ENCODE peak calls at places on chromosomes 5 and 9, in ten cellular contexts. A, O, S, V, M, N, R, C, L and E are unnamed samples.
A peak's percentile ranks its signal among the peaks of the same experiment; 100 is the strongest.

GRCh38 chr9:97505845-97506244 is 4.4 kb downstream of the TMOD1 start:
- DNase-seq in A (no peak), O (no peak), S (no peak), V (no peak), M (no peak), N (no peak), R (no peak), C (no peak), L (no peak), E (no peak)

GRCh38 chr9:101311759-101312420 is 72.9 kb downstream of the BAAT start:
- DNase-seq in A (peak; percentile 53), O (no peak), S (no peak), V (peak; percentile 60), M (no peak), N (no peak), R (no peak), C (peak; percentile 91), L (peak; percentile 54), E (no peak)

GRCh38 chr5:123582570-123583293 is 70.8 kb downstream of the CSNK1G3 start:
- DNase-seq in A (no peak), O (no peak), S (no peak), V (peak; percentile 4), M (peak; percentile 18), N (no peak), R (no peak), C (no peak), L (no peak), E (no peak)

GRCh38 chr9:33162721-33163311 is 4.3 kb downstream of the B4GALT1 start:
- DNase-seq in A (peak; percentile 54), O (peak; percentile 44), S (peak; percentile 74), V (no peak), M (peak; percentile 58), N (no peak), R (no peak), C (no peak), L (peak; percentile 70), E (no peak)

GRCh38 chr5:172451771-172452197 is 2.5 kb downstream of the SH3PXD2B start:
- DNase-seq in A (peak; percentile 84), O (no peak), S (peak; percentile 62), V (peak; percentile 79), M (no peak), N (no peak), R (no peak), C (no peak), L (peak; percentile 54), E (no peak)

GRCh38 chr9:89360465-89360864 is 42.2 kb downstream of the SECISBP2 start:
- DNase-seq in A (no peak), O (no peak), S (no peak), V (no peak), M (no peak), N (no peak), R (no peak), C (no peak), L (peak; percentile 55), E (no peak)

GRCh38 chr9:15856591-15856990 is 303.7 kb downstream of the CCDC171 start:
- DNase-seq in A (peak; percentile 84), O (no peak), S (no peak), V (no peak), M (no peak), N (no peak), R (no peak), C (no peak), L (no peak), E (no peak)

GRCh38 chr9:88387733-88388202 is 476 bp upstream of the SPIN1 start:
- DNase-seq in A (peak; percentile 45), O (peak; percentile 75), S (peak; percentile 57), V (peak; percentile 53), M (peak; percentile 64), N (peak; percentile 52), R (no peak), C (peak; percentile 58), L (peak; percentile 62), E (peak; percentile 83)

GRCh38 chr9:136511670-136512592 is 29.1 kb upstream of the SEC16A start:
- DNase-seq in A (no peak), O (peak; percentile 45), S (peak; percentile 44), V (no peak), M (peak; percentile 48), N (peak; percentile 85), R (peak; percentile 93), C (no peak), L (peak; percentile 30), E (no peak)

GRCh38 chr5:43193171-43193951 is 1.3 kb downstream of the NIM1K start:
- DNase-seq in A (peak; percentile 89), O (no peak), S (peak; percentile 17), V (peak; percentile 92), M (no peak), N (no peak), R (no peak), C (no peak), L (peak; percentile 34), E (no peak)

GRCh38 chr5:79699766-79700400 is 10.2 kb downstream of the CMYA5 start:
- DNase-seq in A (no peak), O (no peak), S (no peak), V (no peak), M (no peak), N (no peak), R (no peak), C (no peak), L (no peak), E (no peak)

GRCh38 chr9:132390966-132391365 is 15.7 kb downstream of the TTF1 start:
- DNase-seq in A (no peak), O (no peak), S (no peak), V (no peak), M (no peak), N (no peak), R (no peak), C (no peak), L (no peak), E (no peak)

GRCh38 chr5:61631438-61631941 is 299.4 kb downstream of the ZSWIM6 start:
- DNase-seq in A (peak; percentile 55), O (peak; percentile 34), S (peak; percentile 20), V (peak; percentile 4), M (no peak), N (peak; percentile 72), R (peak; percentile 43), C (peak; percentile 58), L (peak; percentile 33), E (peak; percentile 74)

GRCh38 chr9:75108571-75108970 is 20.3 kb downstream of the OSTF1 start:
- DNase-seq in A (peak; percentile 64), O (no peak), S (peak; percentile 30), V (peak; percentile 82), M (no peak), N (peak; percentile 41), R (peak; percentile 44), C (no peak), L (peak; percentile 46), E (no peak)

GRCh38 chr5:93583799-93584530 is 943 bp downstream of the NR2F1 start:
- DNase-seq in A (no peak), O (peak; percentile 77), S (peak; percentile 53), V (no peak), M (no peak), N (peak; percentile 45), R (no peak), C (peak; percentile 79), L (peak; percentile 57), E (no peak)

DNA sequence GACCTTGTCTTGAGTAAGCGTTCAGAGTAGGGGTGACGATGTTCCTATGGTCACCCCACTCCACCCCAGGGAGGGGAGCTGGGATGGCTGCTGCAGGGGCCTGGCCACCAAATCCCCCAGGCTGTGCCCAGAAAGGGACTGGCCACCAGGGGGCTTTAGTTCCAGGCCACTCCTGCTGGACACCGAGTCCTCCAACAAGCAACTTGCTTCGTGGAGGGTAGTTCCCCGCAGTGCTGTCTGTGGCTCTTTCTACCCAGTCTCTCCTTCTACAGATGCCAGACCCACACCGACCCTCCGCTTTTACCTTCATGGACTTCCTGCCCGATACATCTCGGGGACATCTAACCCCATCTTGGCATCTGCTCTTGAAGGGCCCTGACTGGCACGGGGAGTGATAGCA is 35.7 kb upstream of the GABRP start:
- DNase-seq in A (no peak), O (no peak), S (no peak), V (peak; percentile 26), M (no peak), N (peak; percentile 25), R (peak; percentile 28), C (peak; percentile 64), L (no peak), E (no peak)
- TF ChIP-seq CTCF in A (no peak), O (no peak), S (no peak), V (peak; percentile 73), M (no peak), N (peak; percentile 53), R (peak; percentile 56), C (peak; percentile 44), L (no peak), E (peak; percentile 30)

DNA sequence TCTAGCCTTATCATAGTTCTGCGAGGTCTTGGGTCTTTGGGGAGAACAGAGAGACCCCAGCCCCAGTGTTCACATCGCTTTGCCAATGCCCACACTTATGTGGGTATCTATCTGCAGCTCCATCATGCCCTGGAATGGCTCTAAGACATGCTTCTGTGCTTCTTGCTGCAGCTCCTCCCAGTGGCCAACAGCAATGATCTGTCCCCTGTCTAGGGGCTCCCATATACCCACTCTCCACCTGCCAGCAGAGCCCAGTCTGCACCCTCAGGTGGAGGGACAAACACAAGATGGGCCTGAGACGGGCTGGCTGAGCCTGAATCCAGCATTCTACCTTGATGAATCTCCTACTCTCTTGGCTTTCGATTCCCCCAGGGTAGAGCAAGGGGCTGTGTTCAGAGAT is 14.6 kb upstream of the DAP start:
- DNase-seq in A (no peak), O (no peak), S (no peak), V (no peak), M (no peak), N (no peak), R (no peak), C (no peak), L (no peak), E (no peak)
- H3K27ac ChIP-seq in A (no peak overlapping the region), O (no peak overlapping the region), S (no peak overlapping the region), V (no peak overlapping the region), M (no peak overlapping the region), N (no peak overlapping the region), R (no peak overlapping the region), C (no peak overlapping the region), L (no peak overlapping the region), E (no peak overlapping the region)

DNA sequence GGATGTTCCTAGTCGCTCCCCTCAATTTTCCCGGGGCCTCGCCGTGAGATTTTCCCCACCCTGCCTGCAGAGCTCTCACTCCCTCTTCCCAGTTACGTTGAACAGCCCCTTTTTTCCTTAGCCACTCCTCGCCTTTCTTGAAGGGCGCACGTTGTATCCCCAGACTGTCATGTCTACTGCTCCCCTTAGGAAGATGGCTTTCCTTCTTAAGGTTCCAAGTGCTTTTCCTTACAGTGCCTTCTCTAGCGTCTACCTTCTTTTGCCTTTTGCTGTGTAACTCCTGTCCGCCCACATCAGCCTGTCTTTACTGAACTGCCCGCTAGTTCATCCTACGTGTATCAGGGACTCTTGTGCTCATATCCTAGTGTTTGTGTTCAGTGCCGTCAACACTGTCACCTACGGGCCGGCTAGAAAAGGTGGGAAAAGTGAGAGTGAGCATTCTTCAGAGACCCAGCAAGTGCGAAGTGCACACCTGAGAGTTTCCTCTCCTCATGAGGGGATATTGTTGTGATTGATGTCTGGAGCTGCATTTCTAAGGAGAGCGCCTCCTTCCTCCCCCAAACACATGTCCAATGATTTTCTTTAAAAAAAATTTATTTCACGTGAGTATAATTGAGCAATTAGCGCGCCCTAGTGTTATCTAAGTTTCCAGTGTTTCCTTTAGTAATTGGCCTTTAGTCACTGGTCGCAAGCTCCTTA is 764 bp downstream of the CAMLG start:
- DNase-seq in A (peak; percentile 44), O (no peak), S (no peak), V (peak; percentile 35), M (peak; percentile 34), N (no peak), R (no peak), C (peak; percentile 35), L (peak; percentile 36), E (peak; percentile 47)
- TF ChIP-seq CTCF in A (no peak), O (no peak), S (peak; percentile 11), V (peak; percentile 32), M (no peak), N (peak; percentile 9), R (no peak), C (peak; percentile 29), L (peak; percentile 7), E (peak; percentile 10)

GRCh38 chr9:133960568-133961129 is 31.5 kb downstream of the VAV2 start:
- DNase-seq in A (no peak), O (no peak), S (no peak), V (no peak), M (peak; percentile 46), N (no peak), R (no peak), C (no peak), L (peak; percentile 72), E (no peak)
- H3K27ac ChIP-seq in A (no peak overlapping the region), O (no peak overlapping the region), S (no peak overlapping the region), V (no peak overlapping the region), M (no peak overlapping the region), N (no peak overlapping the region), R (no peak overlapping the region), C (no peak overlapping the region), L (peak overlapping the region; percentile 19), E (no peak overlapping the region)